ENCODE peak calls at places on chromosomes 11 and 22, in six cellular contexts. I is HepG2, H is SK-N-SH, D is HCT116, V is stomach, J is transverse colon. X is an unnamed sample. For H3K9me3, the result is how much of the 10 kb centered on the place peaks cover.

GRCh38 chr11:14078941-14079522 is 116.5 kb downstream of the SPON1 start:
- DNase-seq in I (no peak), H (no peak), D (no peak), V (no peak), J (no peak), X (no peak)

GRCh38 chr22:23106906-23107367 is 34.9 kb downstream of the RSPH14 start:
- DNase-seq in I (peak), H (no peak), D (no peak), V (peak), J (no peak), X (no peak)

GRCh38 chr22:35961480-35961902 is 67.1 kb downstream of the RBFOX2 start:
- DNase-seq in I (no peak), H (peak), D (no peak), V (no peak), J (no peak), X (no peak)

GRCh38 chr11:121236115-121237001 is 56.2 kb upstream of the SC5D start:
- DNase-seq in I (no peak), H (no peak), D (no peak), V (no peak), J (no peak), X (no peak)

GRCh38 chr11:78801161-78801884 is 226.7 kb upstream of the NARS2 start:
- DNase-seq in I (no peak), H (no peak), D (no peak), V (peak), J (peak), X (no peak)

GRCh38 chr11:20310137-20310536 is 53.4 kb upstream of the HTATIP2 start:
- DNase-seq in I (no peak), H (no peak), D (no peak), V (no peak), J (no peak), X (no peak)

GRCh38 chr11:65127473-65128181 is 5.5 kb downstream of the MRPL49 start:
- DNase-seq in I (no peak), H (no peak), D (no peak), V (no peak), J (no peak), X (no peak)

GRCh38 chr11:79200398-79201070 is 240.3 kb downstream of the TENM4 start:
- DNase-seq in I (no peak), H (no peak), D (no peak), V (no peak), J (no peak), X (no peak)

GRCh38 chr11:986270-986951 is 50.1 kb downstream of the MUC6 start:
- DNase-seq in I (no peak), H (no peak), D (no peak), V (peak), J (no peak), X (no peak)

GRCh38 chr11:59207988-59208432 is 4.7 kb downstream of the MPEG1 start:
- DNase-seq in I (peak), H (peak), D (no peak), V (peak), J (no peak), X (no peak)

GRCh38 chr11:126415128-126415527 is 59.6 kb downstream of the ST3GAL4 start:
- DNase-seq in I (no peak), H (no peak), D (no peak), V (peak), J (peak), X (no peak)

DNA sequence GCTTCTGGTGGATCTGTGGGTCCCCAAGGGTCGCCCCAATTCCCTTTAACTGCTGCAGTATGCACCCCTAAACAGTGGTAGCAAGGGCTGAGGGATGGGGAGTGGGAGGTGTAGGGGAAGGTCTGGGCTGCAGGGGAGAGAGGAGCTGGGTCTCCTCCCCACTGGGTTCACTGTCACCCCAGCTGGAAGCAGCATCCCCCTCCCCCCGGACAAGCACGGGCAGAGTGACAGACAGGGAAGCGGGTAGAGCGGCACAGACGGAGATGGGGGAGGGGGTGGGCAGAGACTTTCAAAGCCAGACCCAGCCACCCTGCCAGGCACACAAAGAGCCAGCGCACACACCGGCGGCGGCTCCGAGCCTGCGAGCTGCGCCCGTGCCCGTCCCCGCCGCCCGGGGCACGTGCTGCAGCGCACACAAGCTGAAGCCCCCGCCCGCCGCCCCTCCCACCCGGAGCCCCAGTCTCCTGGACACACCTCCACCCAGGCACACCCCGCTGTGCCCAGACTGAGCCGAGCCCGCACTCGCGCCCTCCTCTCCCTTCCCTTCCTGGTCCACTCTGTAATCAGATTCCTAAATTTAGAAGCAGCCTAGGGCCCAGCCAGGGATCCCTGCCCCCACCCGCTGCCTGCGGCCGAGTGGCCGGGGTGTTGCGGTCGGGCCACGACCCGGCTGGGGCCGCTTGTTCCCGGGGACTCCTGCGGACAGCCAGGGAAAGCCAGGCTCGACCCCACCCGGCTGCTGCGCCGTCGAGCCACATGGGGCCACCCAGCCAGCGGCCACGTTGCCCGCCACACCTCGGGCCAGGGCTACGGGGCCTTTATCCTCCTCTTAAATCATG is 940 bp upstream of the RCOR2 start:
- DNase-seq in I (peak), H (peak), D (peak), V (peak), J (peak), X (no peak)
- TF ChIP-seq POLR2AphosphoS5 in I (no peak), H (no peak), D (peak), V (no peak), J (no peak), X (no peak)

DNA sequence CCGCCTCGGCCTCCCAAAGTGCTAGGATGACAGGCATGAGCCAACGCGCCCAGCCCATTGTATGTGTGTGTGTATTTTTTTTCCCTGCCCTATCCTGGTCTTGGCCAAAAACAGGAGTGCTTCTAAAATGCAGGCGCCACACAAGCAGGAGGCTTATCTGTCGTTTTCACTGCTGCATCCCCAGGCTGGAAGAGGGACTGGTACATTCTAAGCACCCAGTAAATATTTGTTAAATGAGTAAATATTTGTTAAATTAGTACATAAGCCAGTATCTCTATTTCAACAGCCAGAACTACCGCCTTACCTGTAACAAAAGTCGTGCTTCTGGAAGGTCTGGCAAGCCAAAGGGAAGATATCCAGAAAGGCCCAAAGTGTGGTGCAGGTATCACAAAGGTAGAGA is 24.9 kb downstream of the ASCC2 start:
- DNase-seq in I (no peak), H (no peak), D (no peak), V (peak), J (no peak), X (no peak)
- H3K27ac ChIP-seq in I (no peak), H (no peak), D (no peak), V (peak), J (no peak), X (no peak)

GRCh38 chr22:47851586-47851985 is 1089.1 kb downstream of the TBC1D22A start:
- DNase-seq in I (no peak), H (no peak), D (no peak), V (no peak), J (no peak), X (no peak)

GRCh38 chr22:47850644-47851151 is 1088.2 kb downstream of the TBC1D22A start:
- DNase-seq in I (no peak), H (no peak), D (no peak), V (no peak), J (no peak), X (no peak)

GRCh38 chr22:47846206-47846605 is 1083.8 kb downstream of the TBC1D22A start:
- DNase-seq in I (no peak), H (no peak), D (no peak), V (no peak), J (no peak), X (no peak)

GRCh38 chr22:47848384-47848920 is 1086.0 kb downstream of the TBC1D22A start:
- DNase-seq in I (no peak), H (no peak), D (no peak), V (no peak), J (no peak), X (no peak)

DNA sequence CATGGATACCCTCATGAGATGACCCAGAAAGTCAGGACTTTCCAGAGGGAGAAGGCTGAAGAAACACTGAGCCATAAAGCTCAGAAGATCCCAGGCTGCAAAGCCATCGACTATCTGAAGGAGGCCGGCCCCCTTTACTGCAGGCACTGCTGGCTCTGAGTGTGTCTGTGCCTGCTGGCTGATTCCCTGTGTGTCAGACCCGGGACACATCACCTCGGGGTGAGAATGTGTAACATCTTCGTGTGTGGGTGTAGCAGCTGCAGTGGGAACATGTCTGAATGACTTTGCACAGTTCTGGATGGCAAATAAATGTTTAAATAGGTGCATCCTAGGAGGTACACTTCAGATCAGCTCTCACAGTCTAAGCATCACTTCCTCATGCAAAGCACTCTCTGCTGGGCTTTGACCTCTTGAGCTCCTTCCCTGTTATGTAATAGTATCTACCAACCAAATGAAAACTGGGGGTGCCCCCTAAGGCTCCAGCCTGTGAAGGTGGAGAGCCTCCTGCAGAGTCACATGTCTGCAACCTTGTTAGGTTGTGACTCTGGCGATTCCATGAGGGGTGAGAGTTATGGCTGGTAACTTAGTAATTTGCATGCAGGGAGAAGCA is 1084.9 kb downstream of the TBC1D22A start:
- DNase-seq in I (no peak), H (no peak), D (no peak), V (no peak), J (no peak), X (no peak)
- H3K9me3 ChIP-seq in I (under half), H (under half), D (under half), V (under half), J (under half), X (under half)

DNA sequence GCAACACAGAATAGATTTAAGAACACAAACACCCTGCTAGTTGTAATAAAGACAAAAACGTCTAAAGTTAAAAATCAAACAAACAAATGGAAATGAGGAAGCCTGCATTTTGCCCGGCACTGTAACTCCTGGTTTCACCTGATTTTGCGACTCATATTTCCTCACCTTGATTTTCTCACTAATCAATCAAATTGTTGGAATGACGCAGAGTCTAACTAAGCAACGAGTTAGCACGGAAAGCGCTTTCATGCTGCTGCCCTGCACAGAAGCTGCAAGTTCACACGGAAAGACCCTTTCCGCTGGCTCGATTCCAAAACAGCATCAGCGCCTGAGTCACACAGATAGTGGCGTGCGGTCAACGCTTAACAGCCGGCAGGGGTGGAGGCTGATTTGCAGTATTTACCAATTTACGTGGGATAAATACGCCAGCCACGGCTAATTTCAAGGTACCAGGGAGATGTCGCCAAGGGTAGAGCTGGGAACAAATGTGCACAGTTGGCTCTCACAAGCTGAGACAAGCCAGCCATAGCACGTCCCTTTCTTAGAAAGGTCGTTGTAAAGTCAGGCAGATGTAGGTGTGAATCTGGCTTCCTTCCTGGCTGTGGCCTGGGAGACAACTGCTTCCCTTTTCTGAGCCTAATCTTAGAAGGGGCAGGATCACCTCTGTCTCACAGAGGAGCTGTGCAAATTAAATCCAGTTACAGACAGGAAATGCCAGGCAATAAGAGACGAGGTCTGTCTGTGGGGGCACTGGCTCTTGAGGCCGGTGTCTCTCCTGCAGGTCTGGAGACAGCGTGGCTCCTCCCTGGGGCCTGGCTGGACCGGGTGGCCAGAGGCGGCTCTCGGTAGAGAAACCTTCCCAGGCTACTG is 76.9 kb upstream of the TTLL12 start:
- DNase-seq in I (peak), H (peak), D (peak), V (peak), J (peak), X (peak)
- TF ChIP-seq POLR2AphosphoS5 in I (no peak), H (no peak), D (no peak), V (no peak), J (no peak), X (no peak)

DNA sequence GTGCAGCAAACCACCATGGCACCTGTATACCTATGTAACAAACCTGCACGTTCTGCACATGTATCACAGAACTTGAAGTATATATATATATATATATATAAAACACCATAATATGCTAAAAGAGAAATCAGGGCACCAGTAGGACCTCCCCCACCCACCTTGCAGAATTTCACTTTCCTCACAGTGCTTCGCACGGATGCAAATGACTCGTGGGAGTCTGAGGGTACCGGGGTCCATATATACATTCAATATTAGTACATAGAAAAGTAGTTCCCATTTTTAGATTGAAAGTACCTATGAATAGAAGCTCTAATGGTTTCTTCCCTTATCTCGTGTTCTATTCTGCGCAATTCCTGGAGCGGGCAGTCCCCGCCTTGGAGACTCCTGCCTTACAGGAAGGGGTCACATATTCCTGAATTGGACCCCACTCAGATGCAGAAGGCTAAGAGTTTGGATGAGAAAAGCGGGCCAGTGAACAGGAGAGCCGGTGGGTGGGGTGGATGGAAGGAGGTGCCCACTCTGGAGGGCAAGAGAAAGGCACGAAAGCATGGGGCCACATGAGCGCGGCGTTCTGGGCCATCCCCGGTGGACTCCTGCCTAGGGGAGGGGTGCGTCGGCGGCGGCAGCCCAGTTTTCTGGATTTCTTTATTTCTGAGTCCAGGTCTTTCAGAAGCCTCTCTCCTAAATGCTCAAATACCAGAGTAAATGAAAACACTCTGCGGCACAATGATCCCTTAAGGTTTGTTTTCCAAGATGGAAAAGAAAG is 136.3 kb downstream of the ETS1 start:
- DNase-seq in I (no peak), H (no peak), D (no peak), V (no peak), J (no peak), X (no peak)
- H3K27ac ChIP-seq in I (peak), H (no peak), D (no peak), V (peak), J (peak), X (peak)

GRCh38 chr11:32232516-32232915 is 141.6 kb downstream of the RCN1 start:
- DNase-seq in I (no peak), H (no peak), D (no peak), V (no peak), J (no peak), X (no peak)
- H3K9me3 ChIP-seq in I (under half), H (under half), D (under half), V (under half), J (under half), X (under half)

GRCh38 chr11:114256898-114257286 is 39.3 kb upstream of the NNMT start:
- DNase-seq in I (no peak), H (no peak), D (no peak), V (no peak), J (no peak), X (no peak)
- TF ChIP-seq POLR2AphosphoS5 in I (no peak), H (no peak), D (no peak), V (no peak), J (peak), X (peak)

GRCh38 chr22:45932066-45932465 is 44.9 kb downstream of the WNT7B start:
- DNase-seq in I (no peak), H (no peak), D (no peak), V (no peak), J (no peak), X (no peak)
- H3K27ac ChIP-seq in I (no peak), H (no peak), D (no peak), V (no peak), J (no peak), X (no peak)

X was measured in spleen.